ENCODE peak calls at places on chromosomes 13 and 19, in ten cellular contexts. S, J, W, O, Z, X, H, P, E and C are unnamed samples.

GRCh38 chr19:3142292-3142670 is 6.4 kb downstream of the GNA15 start:
- DNase-seq in J (peak), E (no peak), X (peak), W (no peak), O (no peak), P (peak), S (peak), Z (no peak), H (no peak), C (no peak)

GRCh38 chr13:53038993-53039392 is 10.4 kb downstream of the OLFM4 start:
- DNase-seq in E (no peak), X (no peak), J (no peak), P (no peak), O (no peak), W (no peak), H (no peak), S (no peak), Z (no peak), C (no peak)

GRCh38 chr13:50682002-50682401 is 161.5 kb downstream of the DLEU7 start:
- DNase-seq in P (no peak), O (no peak), S (no peak), E (no peak), H (no peak), X (no peak), Z (no peak), W (no peak), J (no peak), C (no peak)

GRCh38 chr19:45924891-45925447 is 10.4 kb upstream of the NANOS2 start:
- DNase-seq in E (no peak), J (no peak), X (no peak), O (no peak), H (no peak), P (no peak), S (no peak), Z (peak), W (no peak), C (no peak)

GRCh38 chr13:106011600-106011999 is 523.9 kb downstream of the EFNB2 start:
- DNase-seq in H (no peak), Z (no peak), W (no peak), E (no peak), S (no peak), P (no peak), J (no peak), O (no peak), X (no peak), C (no peak)

GRCh38 chr13:69264362-69265334 is 843.0 kb upstream of the ATXN8OS start:
- DNase-seq in E (peak), Z (peak), X (no peak), J (no peak), H (no peak), P (no peak), W (no peak), O (no peak), S (no peak), C (no peak)

GRCh38 chr19:28239270-28239669 is 973.7 kb downstream of the UQCRFS1 start:
- DNase-seq in P (no peak), Z (peak), W (no peak), H (no peak), X (no peak), J (no peak), O (no peak), E (no peak), S (peak), C (no peak)

GRCh38 chr13:33218020-33218419 is 67.5 kb downstream of the STARD13 start:
- DNase-seq in Z (no peak), E (no peak), X (peak), H (no peak), S (no peak), J (no peak), W (no peak), O (no peak), P (no peak), C (no peak)

GRCh38 chr19:6971366-6971765 is 49.9 kb downstream of the MBD3L2B start:
- DNase-seq in O (no peak), P (no peak), X (no peak), E (no peak), J (no peak), W (no peak), S (no peak), H (no peak), Z (no peak), C (no peak)

GRCh38 chr19:57771417-57771816 is 1.9 kb downstream of the ZNF586 start:
- DNase-seq in X (no peak), Z (no peak), J (no peak), O (no peak), P (no peak), S (no peak), H (no peak), E (no peak), W (no peak), C (no peak)

GRCh38 chr19:32483574-32483973 is 78.0 kb downstream of the DPY19L3 start:
- DNase-seq in J (no peak), S (no peak), Z (no peak), W (no peak), P (no peak), O (no peak), H (no peak), X (no peak), E (no peak), C (no peak)

GRCh38 chr13:38045278-38046048 is 175.9 kb upstream of the TRPC4 start:
- DNase-seq in H (no peak), S (peak), X (peak), W (no peak), J (no peak), P (no peak), E (no peak), O (no peak), Z (peak), C (no peak)

GRCh38 chr19:8064866-8065486 is 12.4 kb downstream of the CCL25 start:
- DNase-seq in W (no peak), J (no peak), O (no peak), X (no peak), E (no peak), P (no peak), H (no peak), Z (no peak), S (no peak), C (no peak)

GRCh38 chr13:74009100-74009668 is 125.0 kb downstream of the KLF12 start:
- DNase-seq in J (no peak), S (no peak), O (no peak), H (no peak), E (no peak), Z (no peak), W (no peak), P (no peak), X (peak), C (no peak)

GRCh38 chr19:49340069-49340864 is 5.1 kb downstream of the CD37 start:
- DNase-seq in J (peak), O (no peak), X (peak), E (peak), S (no peak), P (no peak), H (peak), W (peak), Z (peak), C (peak)

GRCh38 chr13:107480130-107480529 is 735.2 kb downstream of the LIG4 start:
- DNase-seq in P (no peak), S (peak), W (no peak), O (peak), H (no peak), E (no peak), J (no peak), Z (no peak), X (no peak), C (no peak)

GRCh38 chr13:91406619-91407018 is 8.2 kb downstream of the GPC5 start:
- DNase-seq in Z (peak), H (no peak), J (no peak), P (no peak), S (peak), E (no peak), W (peak), O (no peak), X (peak), C (no peak)

GRCh38 chr13:114129649-114130062 is 2.8 kb downstream of the RASA3 start:
- DNase-seq in S (no peak), Z (no peak), H (no peak), O (no peak), X (no peak), P (peak), E (no peak), W (no peak), J (no peak), C (no peak)

GRCh38 chr19:15640294-15640903 is at the start of gene CYP4F3:
- DNase-seq in S (no peak), H (peak), W (no peak), Z (peak), E (peak), X (no peak), P (no peak), J (peak), O (no peak), C (peak)

GRCh38 chr13:51223284-51224270 is 1.4 kb downstream of the FAM124A start:
- DNase-seq in H (no peak), Z (peak), J (no peak), P (no peak), O (no peak), E (no peak), X (no peak), W (no peak), S (no peak), C (no peak)

GRCh38 chr19:17025361-17025760 is 1.2 kb downstream of the CPAMD8 start:
- DNase-seq in P (no peak), X (no peak), Z (no peak), S (no peak), E (peak), O (no peak), J (no peak), W (no peak), H (no peak), C (no peak)

GRCh38 chr13:37561031-37561430 is 37.5 kb downstream of the POSTN start:
- DNase-seq in P (no peak), X (peak), E (no peak), Z (no peak), J (no peak), O (no peak), S (no peak), W (no peak), H (no peak), C (no peak)

GRCh38 chr19:54188224-54188871 is 1.0 kb downstream of the MBOAT7 start:
- DNase-seq in H (no peak), E (no peak), W (no peak), S (peak), O (no peak), P (peak), Z (peak), X (peak), J (peak), C (no peak)

GRCh38 chr13:76522083-76522755 is 364.0 kb downstream of the KCTD12 start:
- DNase-seq in J (no peak), H (no peak), E (no peak), W (peak), X (peak), Z (peak), O (no peak), S (peak), P (no peak), C (no peak)

GRCh38 chr13:28449826-28450773 is 44.8 kb downstream of the FLT1 start:
- DNase-seq in H (no peak), E (no peak), X (peak), O (no peak), P (no peak), J (no peak), W (no peak), Z (no peak), S (no peak), C (no peak)

GRCh38 chr19:8084152-8084551 is 31.6 kb downstream of the CCL25 start:
- DNase-seq in H (no peak), O (no peak), W (no peak), Z (no peak), E (no peak), S (no peak), P (no peak), J (no peak), X (no peak), C (no peak)

GRCh38 chr13:43861863-43862262 is 17.7 kb downstream of the CCDC122 start:
- DNase-seq in P (no peak), O (no peak), W (no peak), S (no peak), J (no peak), E (no peak), X (no peak), H (no peak), Z (no peak), C (no peak)

GRCh38 chr19:46350758-46351159 is 3.9 kb downstream of the PPP5C start:
- DNase-seq in Z (no peak), E (no peak), X (no peak), W (no peak), P (peak), J (peak), O (no peak), S (no peak), H (no peak), C (no peak)

GRCh38 chr19:944171-944567 is 18.3 kb downstream of the ARID3A start:
- DNase-seq in H (no peak), S (no peak), X (no peak), P (no peak), O (no peak), E (no peak), Z (no peak), W (no peak), J (peak), C (peak)

GRCh38 chr19:18593367-18594095 is 4.9 kb downstream of the REX1BD start:
- DNase-seq in S (no peak), J (no peak), W (no peak), H (no peak), E (no peak), Z (no peak), X (no peak), P (no peak), O (no peak), C (no peak)

GRCh38 chr13:32150794-32151193 is 119.2 kb downstream of the FRY start:
- DNase-seq in E (peak), W (no peak), P (no peak), S (peak), H (peak), J (peak), Z (no peak), X (peak), O (no peak), C (peak)

GRCh38 chr13:32426191-32426980 is 1.5 kb downstream of the N4BP2L1 start:
- DNase-seq in X (peak), S (no peak), H (no peak), Z (no peak), E (no peak), W (no peak), P (peak), J (peak), O (no peak), C (no peak)

GRCh38 chr19:40270362-40271089 is 14.6 kb downstream of the AKT2 start:
- DNase-seq in P (no peak), X (no peak), S (no peak), W (no peak), H (no peak), E (no peak), J (no peak), Z (no peak), O (no peak), C (no peak)

GRCh38 chr19:55041627-55042343 is 3.7 kb upstream of the GP6 start:
- DNase-seq in W (no peak), S (no peak), E (no peak), X (no peak), Z (no peak), P (peak), O (no peak), H (no peak), J (no peak), C (no peak)

GRCh38 chr13:112702341-112702982 is 12.6 kb downstream of the ATP11A start:
- DNase-seq in W (no peak), O (no peak), H (no peak), J (no peak), Z (no peak), S (no peak), X (peak), P (no peak), E (no peak), C (peak)